ENCODE peak calls at places on chromosomes 1 and 21, in six cellular contexts. L is CD4-positive, CD25-positive, alpha-beta regulatory T cell; K is lower lobe of right lung; H is uterus; E is lung; R is caudate nucleus. Z is an unnamed sample.
A peak's percentile ranks its signal among the peaks of the same experiment; 100 is the strongest.

GRCh38 chr1:59020151-59020997 is 236.5 kb upstream of the JUN start:
- DNase-seq in R (no peak), K (peak; percentile 54), H (peak; percentile 62), L (peak; percentile 59), E (peak; percentile 53), Z (peak; percentile 53)

GRCh38 chr1:8463144-8463927 is 145.4 kb downstream of the SLC45A1 start:
- DNase-seq in R (no peak), K (no peak), L (no peak), H (peak; percentile 32), E (no peak), Z (peak; percentile 40)

GRCh38 chr1:172661107-172661506 is 2.2 kb downstream of the FASLG start:
- DNase-seq in E (no peak), R (no peak), K (no peak), H (no peak), L (no peak), Z (no peak)

GRCh38 chr1:21904475-21904724 is 32.7 kb downstream of the HSPG2 start:
- DNase-seq in E (no peak), K (no peak), H (no peak), L (no peak), R (no peak), Z (no peak)

GRCh38 chr21:15449556-15449955 is 280.2 kb upstream of the USP25 start:
- DNase-seq in E (no peak), L (no peak), K (no peak), H (no peak), R (no peak), Z (no peak)

GRCh38 chr1:244964112-244964971 is 100.0 kb upstream of the HNRNPU start:
- DNase-seq in H (no peak), R (no peak), E (no peak), K (no peak), L (no peak), Z (peak; percentile 28)

GRCh38 chr1:196071452-196071851 is 536.8 kb downstream of the KCNT2 start:
- DNase-seq in R (no peak), E (no peak), L (no peak), H (no peak), K (no peak), Z (no peak)

GRCh38 chr1:21638531-21639341 is 30.4 kb downstream of the RAP1GAP start:
- DNase-seq in L (no peak), E (peak; percentile 82), H (no peak), K (peak; percentile 73), R (no peak), Z (peak; percentile 98)

GRCh38 chr1:158607296-158607695 is 2.2 kb downstream of the OR10Z1 start:
- DNase-seq in H (no peak), L (no peak), R (no peak), K (no peak), E (no peak), Z (no peak)

GRCh38 chr21:26409735-26410134 is 163.4 kb downstream of the CYYR1 start:
- DNase-seq in E (no peak), H (no peak), R (no peak), K (no peak), L (no peak), Z (no peak)

GRCh38 chr1:40820911-40821693 is 37.5 kb downstream of the KCNQ4 start:
- DNase-seq in H (no peak), K (no peak), R (peak; percentile 59), E (no peak), L (no peak), Z (no peak)

GRCh38 chr1:16250547-16251251 is 13.7 kb upstream of the CPLANE2 start:
- DNase-seq in K (no peak), E (no peak), L (no peak), R (no peak), H (no peak), Z (no peak)

GRCh38 chr1:235075121-235075954 is 53.3 kb downstream of the TOMM20 start:
- DNase-seq in L (peak; percentile 15), E (peak; percentile 71), H (peak; percentile 76), K (peak; percentile 81), R (no peak), Z (peak; percentile 77)

GRCh38 chr21:34925597-34925996 is 123.5 kb downstream of the RUNX1 start:
- DNase-seq in L (no peak), E (no peak), R (no peak), K (no peak), H (no peak), Z (no peak)

GRCh38 chr1:28832966-28833365 is 21.0 kb downstream of the OPRD1 start:
- DNase-seq in K (no peak), H (no peak), L (no peak), E (no peak), R (no peak), Z (no peak)

GRCh38 chr1:221636967-221637366 is 104.9 kb downstream of the DUSP10 start:
- DNase-seq in K (no peak), R (no peak), H (no peak), E (no peak), L (no peak), Z (no peak)

GRCh38 chr1:223776075-223776814 is 63.9 kb downstream of the CAPN2 start:
- DNase-seq in E (no peak), L (no peak), K (no peak), R (no peak), H (no peak), Z (peak; percentile 17)

GRCh38 chr1:64540265-64540791 is 70.4 kb downstream of the CACHD1 start:
- DNase-seq in H (no peak), L (no peak), E (no peak), R (no peak), K (no peak), Z (no peak)
- H3K27ac ChIP-seq in H (peak overlapping the region; percentile 63), L (no peak overlapping the region), E (peak overlapping the region; percentile 70), R (peak overlapping the region; percentile 72), K (peak overlapping the region; percentile 51), Z (peak overlapping the region; percentile 53)

GRCh38 chr1:225437710-225438437 is 10.0 kb upstream of the LBR start:
- DNase-seq in H (no peak), K (no peak), E (no peak), L (no peak), R (no peak), Z (no peak)

GRCh38 chr1:225435487-225435886 is 7.6 kb upstream of the LBR start:
- DNase-seq in H (no peak), K (no peak), L (no peak), R (no peak), E (no peak), Z (no peak)

GRCh38 chr1:225440380-225440957 is 12.6 kb upstream of the LBR start:
- DNase-seq in E (no peak), H (no peak), K (no peak), L (no peak), R (no peak), Z (no peak)

GRCh38 chr1:225434041-225434440 is 6.2 kb upstream of the LBR start:
- DNase-seq in E (no peak), H (no peak), R (no peak), K (no peak), L (no peak), Z (no peak)

DNA sequence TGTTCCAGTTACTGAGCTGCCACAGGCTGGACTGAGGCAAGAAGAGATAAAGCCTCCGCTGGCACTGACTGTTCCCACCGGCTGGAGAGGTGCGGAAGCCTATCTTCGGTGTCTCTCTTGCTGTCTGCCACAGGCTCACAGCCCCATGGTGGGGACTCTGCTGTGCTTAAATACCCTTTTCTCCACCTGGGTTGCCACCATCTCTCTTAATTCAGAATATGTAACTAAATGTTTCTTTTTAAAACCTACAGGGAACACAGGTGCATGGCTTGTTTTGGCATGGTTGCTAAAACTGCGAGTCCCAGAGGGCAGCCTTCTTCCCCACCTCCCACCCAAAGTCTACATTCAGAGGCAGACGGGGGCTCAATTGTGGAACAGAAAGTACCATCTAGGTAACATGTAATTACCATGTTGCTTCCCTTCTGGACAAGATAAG is 8.1 kb upstream of the LBR start:
- DNase-seq in H (no peak), E (no peak), K (no peak), R (no peak), L (no peak), Z (no peak)
- H3K27ac ChIP-seq in H (peak overlapping the region; percentile 35), E (no peak overlapping the region), K (no peak overlapping the region), R (no peak overlapping the region), L (no peak overlapping the region), Z (no peak overlapping the region)

GRCh38 chr1:61140778-61141177 is 58.4 kb downstream of the NFIA start:
- DNase-seq in L (no peak), H (no peak), R (no peak), K (no peak), E (no peak), Z (no peak)

GRCh38 chr1:61139324-61140055 is 57.1 kb downstream of the NFIA start:
- DNase-seq in R (no peak), L (no peak), E (no peak), H (no peak), K (no peak), Z (peak; percentile 23)

GRCh38 chr1:61142726-61143500 is 60.6 kb downstream of the NFIA start:
- DNase-seq in H (no peak), L (no peak), E (peak; percentile 31), K (no peak), R (no peak), Z (peak; percentile 49)

GRCh38 chr1:61140056-61140549 is 57.7 kb downstream of the NFIA start:
- DNase-seq in L (no peak), K (no peak), E (no peak), R (no peak), H (no peak), Z (no peak)

DNA sequence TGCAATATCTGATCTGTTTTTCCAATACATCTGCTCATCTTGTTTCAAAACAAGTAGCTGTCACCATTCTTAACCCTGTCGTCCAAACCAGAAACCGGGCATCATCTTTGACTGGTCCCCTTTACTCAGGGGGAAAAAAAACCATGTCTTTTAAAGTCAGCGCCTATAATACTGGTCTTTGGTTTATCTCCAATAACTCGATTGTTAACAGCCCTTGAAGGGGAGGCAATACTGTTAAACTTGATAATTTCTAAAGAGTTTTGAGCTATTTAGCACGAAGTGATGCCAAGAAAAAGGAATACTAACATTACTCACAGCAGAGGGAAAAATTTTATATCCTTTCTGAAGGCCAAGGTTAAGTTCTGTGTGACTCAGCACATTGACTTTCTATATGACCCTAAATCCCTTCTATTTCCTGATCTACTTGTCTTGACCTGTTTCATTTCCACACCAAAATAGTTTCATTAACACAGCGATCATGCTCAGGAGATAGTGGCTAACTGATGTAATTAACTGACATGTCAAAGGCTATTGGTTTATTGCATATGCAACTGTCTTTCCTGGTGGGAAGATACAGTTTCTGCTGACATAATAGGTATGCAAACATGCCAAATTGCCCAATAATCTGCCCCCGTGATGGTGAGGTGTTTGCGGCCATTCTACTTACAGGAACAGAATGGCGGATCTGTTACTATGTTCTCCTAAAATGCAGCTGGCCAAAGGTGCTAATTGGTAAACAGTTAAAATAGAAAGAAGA is 59.1 kb downstream of the NFIA start:
- DNase-seq in K (no peak), L (no peak), R (no peak), E (no peak), H (no peak), Z (no peak)
- H3K27ac ChIP-seq in K (no peak overlapping the region), L (no peak overlapping the region), R (peak overlapping the region; percentile 15), E (peak overlapping the region; percentile 43), H (peak overlapping the region; percentile 11), Z (peak overlapping the region; percentile 64)

GRCh38 chr1:163072658-163073057 is 3.5 kb downstream of the RGS4 start:
- DNase-seq in E (no peak), R (no peak), K (no peak), H (no peak), L (no peak), Z (no peak)

GRCh38 chr1:163076044-163076443 is 6.9 kb downstream of the RGS4 start:
- DNase-seq in H (no peak), E (no peak), K (no peak), L (no peak), R (no peak), Z (no peak)

GRCh38 chr1:163074004-163074403 is 4.8 kb downstream of the RGS4 start:
- DNase-seq in R (no peak), E (no peak), K (no peak), H (no peak), L (no peak), Z (no peak)

GRCh38 chr1:163076446-163076845 is 7.3 kb downstream of the RGS4 start:
- DNase-seq in K (no peak), L (no peak), R (no peak), H (no peak), E (no peak), Z (no peak)

GRCh38 chr1:163074716-163075284 is 5.6 kb downstream of the RGS4 start:
- DNase-seq in H (no peak), R (no peak), K (no peak), L (no peak), E (no peak), Z (no peak)
- H3K27ac ChIP-seq in H (no peak overlapping the region), R (no peak overlapping the region), K (no peak overlapping the region), L (no peak overlapping the region), E (no peak overlapping the region), Z (no peak overlapping the region)

Z was measured in thyroid gland.